ENCODE peak calls at places on chromosomes 13 and 19, in six cellular contexts. Q, B, A, W, M and F are unnamed samples.

GRCh38 chr19:33194884-33195710 is 967 bp downstream of the LRP3 start:
- DNase-seq in Q (peak; percentile 88), B (peak; percentile 70), A (no peak), W (peak; percentile 73), M (no peak), F (no peak)

GRCh38 chr13:45728759-45729158 is 26.6 kb downstream of the CBY2 start:
- DNase-seq in Q (no peak), B (peak; percentile 9), A (no peak), W (peak; percentile 88), M (no peak), F (no peak)

GRCh38 chr13:97141564-97142005 is 80.5 kb upstream of the MBNL2 start:
- DNase-seq in Q (no peak), B (peak; percentile 93), A (peak; percentile 37), W (peak; percentile 88), M (no peak), F (no peak)

GRCh38 chr19:764301-764700 is 13.4 kb downstream of the MISP start:
- DNase-seq in Q (no peak), B (no peak), A (no peak), W (no peak), M (no peak), F (no peak)

GRCh38 chr13:46469064-46469463 is 82.0 kb upstream of the RUBCNL start:
- DNase-seq in Q (no peak), B (peak; percentile 72), A (no peak), W (no peak), M (no peak), F (no peak)

GRCh38 chr13:41199526-41199925 is 5.2 kb upstream of the KBTBD7 start:
- DNase-seq in Q (no peak), B (no peak), A (no peak), W (no peak), M (no peak), F (no peak)

GRCh38 chr13:50797081-50797480 is 46.4 kb downstream of the DLEU7 start:
- DNase-seq in Q (no peak), B (no peak), A (no peak), W (no peak), M (no peak), F (no peak)

GRCh38 chr13:40401911-40402776 is 264.3 kb downstream of the FOXO1 start:
- DNase-seq in Q (no peak), B (peak; percentile 96), A (peak; percentile 97), W (no peak), M (peak; percentile 97), F (no peak)

GRCh38 chr19:38486731-38487336 is 53.3 kb downstream of the RYR1 start:
- DNase-seq in Q (no peak), B (no peak), A (no peak), W (no peak), M (no peak), F (no peak)

GRCh38 chr19:12543855-12544254 is 7.4 kb downstream of the ZNF564 start:
- DNase-seq in Q (no peak), B (peak; percentile 57), A (no peak), W (no peak), M (no peak), F (no peak)

GRCh38 chr19:35533822-35534521 is 716 bp downstream of the GAPDHS start:
- DNase-seq in Q (peak; percentile 91), B (peak; percentile 48), A (peak; percentile 46), W (peak; percentile 79), M (no peak), F (no peak)

GRCh38 chr13:20416223-20416622 is 109.4 kb downstream of the CRYL1 start:
- DNase-seq in Q (no peak), B (no peak), A (no peak), W (no peak), M (no peak), F (no peak)

GRCh38 chr13:59519776-59520175 is 644.0 kb downstream of the DIAPH3 start:
- DNase-seq in Q (no peak), B (peak; percentile 1), A (no peak), W (no peak), M (no peak), F (no peak)

GRCh38 chr13:46386996-46387851 is at the start of gene RUBCNL:
- DNase-seq in Q (peak; percentile 92), B (peak; percentile 62), A (peak; percentile 36), W (peak; percentile 85), M (no peak), F (no peak)

GRCh38 chr13:29193083-29193482 is 372.9 kb downstream of the MTUS2 start:
- DNase-seq in Q (no peak), B (no peak), A (no peak), W (no peak), M (no peak), F (no peak)
- H3K9me3 ChIP-seq in Q (no peaks in the 10 kb centered on the region), B (no peaks in the 10 kb centered on the region), A (no peaks in the 10 kb centered on the region), W (peaks cover 27% of the 10 kb centered on the region), M (no peaks in the 10 kb centered on the region), F (no peaks in the 10 kb centered on the region)

GRCh38 chr19:14556662-14557188 is 15.1 kb downstream of the NDUFB7 start:
- DNase-seq in Q (peak; percentile 93), B (peak; percentile 93), A (peak; percentile 83), W (peak; percentile 94), M (peak; percentile 81), F (peak; percentile 36)
- H3K4me1 ChIP-seq in Q (peaks cover 18% of the 10 kb centered on the region), B (no peaks in the 10 kb centered on the region), A (peaks cover 27% of the 10 kb centered on the region), W (peaks cover 4% of the 10 kb centered on the region), M (no peaks in the 10 kb centered on the region), F (peaks cover 6% of the 10 kb centered on the region)

GRCh38 chr19:57947419-57948134 is at the start of gene ZNF256:
- DNase-seq in Q (peak; percentile 96), B (peak; percentile 97), A (peak; percentile 98), W (peak; percentile 99), M (peak; percentile 96), F (peak; percentile 78)
- H3K9me3 ChIP-seq in Q (peaks cover 64% of the 10 kb centered on the region), B (no peaks in the 10 kb centered on the region), A (peaks cover 8% of the 10 kb centered on the region), W (peaks cover 40% of the 10 kb centered on the region), M (peaks cover 38% of the 10 kb centered on the region), F (peaks cover 24% of the 10 kb centered on the region)

DNA sequence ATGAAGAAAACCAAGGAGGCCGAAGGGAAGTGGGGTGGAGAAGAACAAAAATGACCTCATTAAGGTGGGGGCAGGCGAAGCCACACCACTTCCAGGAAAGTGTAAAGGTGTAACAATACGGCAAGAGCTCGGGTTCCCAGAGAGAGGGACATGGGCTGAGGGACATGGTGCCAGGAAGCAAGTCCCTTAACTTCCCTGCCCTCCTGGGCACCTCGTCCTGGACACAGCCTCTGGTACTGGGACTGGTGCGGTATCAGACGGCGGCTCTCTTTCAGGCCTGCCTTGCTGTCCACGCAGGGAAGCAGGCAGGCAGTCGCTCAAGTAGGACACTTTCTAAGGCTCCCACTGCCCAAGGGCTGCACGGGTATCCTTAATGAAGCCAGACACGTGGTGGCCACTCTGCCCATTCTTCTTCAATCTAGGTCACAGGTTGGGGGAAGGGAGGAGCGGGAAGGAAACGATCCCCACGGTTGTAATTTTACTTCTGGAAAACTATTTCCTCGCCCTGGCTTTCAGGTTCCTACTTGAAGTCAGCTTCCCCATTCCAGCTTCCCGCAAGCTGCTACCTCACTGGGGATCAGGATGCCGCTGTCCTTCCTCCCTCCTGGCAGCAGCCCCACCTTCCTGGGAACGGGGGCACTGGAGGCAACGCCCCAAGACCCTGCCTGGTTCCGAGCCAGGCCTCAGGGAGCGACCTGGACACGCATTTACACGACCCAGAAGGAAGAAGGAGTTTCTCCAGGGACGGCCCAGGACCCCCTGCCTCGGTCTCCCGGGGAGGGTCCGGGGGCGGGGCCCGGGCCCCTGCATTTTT is 1.2 kb downstream of the AP3D1 start:
- DNase-seq in Q (peak; percentile 87), B (peak; percentile 63), A (no peak), W (no peak), M (no peak), F (no peak)
- H3K4me1 ChIP-seq in Q (peaks cover 29% of the 10 kb centered on the region), B (peaks cover 24% of the 10 kb centered on the region), A (no peaks in the 10 kb centered on the region), W (peaks cover 4% of the 10 kb centered on the region), M (no peaks in the 10 kb centered on the region), F (peaks cover 38% of the 10 kb centered on the region)

GRCh38 chr19:15862444-15862843 is 35.4 kb downstream of the CYP4F2 start:
- DNase-seq in Q (no peak), B (no peak), A (no peak), W (no peak), M (no peak), F (no peak)

GRCh38 chr19:15863272-15863671 is 34.6 kb downstream of the CYP4F2 start:
- DNase-seq in Q (no peak), B (no peak), A (no peak), W (no peak), M (no peak), F (no peak)

GRCh38 chr19:15864824-15865223 is 33.0 kb downstream of the CYP4F2 start:
- DNase-seq in Q (no peak), B (no peak), A (no peak), W (no peak), M (no peak), F (no peak)

GRCh38 chr19:15860522-15860921 is 37.4 kb downstream of the CYP4F2 start:
- DNase-seq in Q (no peak), B (no peak), A (no peak), W (no peak), M (no peak), F (no peak)

GRCh38 chr19:15859187-15859586 is 38.7 kb downstream of the CYP4F2 start:
- DNase-seq in Q (no peak), B (no peak), A (no peak), W (no peak), M (no peak), F (no peak)
- H3K9me3 ChIP-seq in Q (no peaks in the 10 kb centered on the region), B (no peaks in the 10 kb centered on the region), A (no peaks in the 10 kb centered on the region), W (peaks cover 54% of the 10 kb centered on the region), M (no peaks in the 10 kb centered on the region), F (no peaks in the 10 kb centered on the region)